ENCODE peak calls at places on chromosomes 13 and 19, in six cellular contexts. P, J, G, O, L and S are unnamed samples.

GRCh38 chr19:42130254-42130573 is 2.0 kb downstream of the POU2F2 start:
- DNase-seq in P (no peak), J (no peak), G (no peak), O (no peak), L (no peak), S (no peak)

GRCh38 chr13:100506154-100506553 is 82.4 kb downstream of the GGACT start:
- DNase-seq in P (no peak), J (no peak), G (no peak), O (no peak), L (no peak), S (no peak)

GRCh38 chr13:113672002-113672651 is 5.1 kb downstream of the GRK1 start:
- DNase-seq in P (peak; percentile 66), J (no peak), G (no peak), O (no peak), L (no peak), S (no peak)

GRCh38 chr13:64527561-64527960 is 2702.6 kb downstream of the PCDH9 start:
- DNase-seq in P (no peak), J (no peak), G (no peak), O (no peak), L (no peak), S (no peak)

GRCh38 chr19:20616071-20616470 is 45.3 kb downstream of the ZNF626 start:
- DNase-seq in P (no peak), J (no peak), G (no peak), O (no peak), L (no peak), S (no peak)

GRCh38 chr19:42203700-42204099 is 13.8 kb downstream of the DEDD2 start:
- DNase-seq in P (no peak), J (no peak), G (no peak), O (no peak), L (no peak), S (no peak)

GRCh38 chr19:19643158-19644053 is at the start of gene GMIP:
- DNase-seq in P (peak; percentile 98), J (peak; percentile 45), G (peak; percentile 77), O (peak; percentile 78), L (peak; percentile 93), S (peak; percentile 95)

GRCh38 chr13:67107973-67108372 is 122.2 kb downstream of the PCDH9 start:
- DNase-seq in P (no peak), J (no peak), G (no peak), O (no peak), L (no peak), S (no peak)

GRCh38 chr13:114067886-114068722 is 64.3 kb downstream of the RASA3 start:
- DNase-seq in P (no peak), J (no peak), G (no peak), O (no peak), L (no peak), S (no peak)

GRCh38 chr19:16070366-16070990 is 5.8 kb upstream of the TPM4 start:
- DNase-seq in P (peak; percentile 96), J (peak; percentile 81), G (no peak), O (no peak), L (no peak), S (peak; percentile 86)

GRCh38 chr19:1459479-1459878 is 9.6 kb downstream of the APC2 start:
- DNase-seq in P (no peak), J (no peak), G (no peak), O (no peak), L (no peak), S (no peak)

GRCh38 chr19:17109962-17110598 is 34.5 kb downstream of the MYO9B start:
- DNase-seq in P (peak; percentile 95), J (no peak), G (peak; percentile 42), O (no peak), L (no peak), S (peak; percentile 94)

GRCh38 chr19:32219392-32219791 is 126.0 kb upstream of the ZNF507 start:
- DNase-seq in P (no peak), J (no peak), G (no peak), O (no peak), L (peak; percentile 53), S (no peak)

GRCh38 chr19:14416743-14417214 is 2.4 kb downstream of the DDX39A start:
- DNase-seq in P (no peak), J (no peak), G (no peak), O (no peak), L (no peak), S (no peak)

GRCh38 chr13:73075546-73075945 is 16.7 kb downstream of the KLF5 start:
- DNase-seq in P (no peak), J (no peak), G (no peak), O (no peak), L (no peak), S (no peak)

GRCh38 chr19:18389736-18390074 is 3.7 kb downstream of the GDF15 start:
- DNase-seq in P (no peak), J (no peak), G (no peak), O (no peak), L (no peak), S (no peak)

GRCh38 chr19:18391509-18392075 is 5.6 kb downstream of the GDF15 start:
- DNase-seq in P (no peak), J (no peak), G (no peak), O (no peak), L (no peak), S (no peak)

GRCh38 chr19:18388328-18389094 is 2.6 kb downstream of the GDF15 start:
- DNase-seq in P (peak; percentile 98), J (peak; percentile 73), G (peak; percentile 87), O (peak; percentile 84), L (no peak), S (peak; percentile 63)

GRCh38 chr19:18389095-18389735 is 3.3 kb downstream of the GDF15 start:
- DNase-seq in P (no peak), J (no peak), G (no peak), O (no peak), L (no peak), S (no peak)

DNA sequence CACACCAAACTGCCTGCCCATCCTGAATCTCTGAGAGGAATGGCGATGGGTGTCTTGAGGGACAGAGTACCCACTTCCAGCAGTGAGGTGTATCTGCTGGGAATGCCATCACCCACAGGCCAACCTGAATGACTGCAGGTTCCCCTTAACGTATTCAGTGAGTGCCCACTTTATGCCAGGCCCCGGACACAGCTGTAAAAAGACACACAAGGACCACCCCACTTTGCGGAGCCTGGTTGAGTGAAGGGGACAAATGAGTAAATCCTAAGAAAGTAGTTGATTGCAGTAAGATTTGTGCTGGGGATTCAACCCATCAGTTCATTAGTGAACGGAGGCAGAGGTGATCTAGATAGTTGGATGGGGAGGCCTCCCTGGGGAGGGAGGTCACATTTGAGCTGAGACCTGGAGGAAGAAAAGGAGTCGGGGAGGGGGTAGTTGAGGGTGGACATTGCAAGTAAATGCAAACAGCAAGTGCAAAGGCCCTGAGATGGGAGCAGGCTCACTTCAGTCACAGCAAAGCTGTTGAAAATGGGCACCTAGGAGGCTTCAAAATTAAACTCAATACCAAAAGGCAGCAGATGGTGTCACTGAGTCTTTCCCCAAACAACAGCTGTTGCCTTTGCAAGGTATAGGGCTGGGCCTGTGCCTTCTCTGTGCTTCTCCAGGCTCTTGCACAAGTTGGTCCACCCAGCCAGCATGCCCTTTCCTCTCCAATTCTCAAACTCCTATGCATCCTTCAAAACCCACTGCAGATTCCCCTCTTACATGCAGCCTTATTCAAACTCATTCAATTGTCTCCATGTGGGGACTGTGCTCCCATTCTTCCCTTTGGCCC is 4.3 kb downstream of the GDF15 start:
- DNase-seq in P (no peak), J (no peak), G (no peak), O (no peak), L (no peak), S (no peak)
- TF ChIP-seq POLR2A in P (no peak), J (peak; percentile 84), G (no peak), O (no peak), L (no peak), S (no peak)

GRCh38 chr13:40589285-40590109 is 76.9 kb downstream of the FOXO1 start:
- DNase-seq in P (no peak), J (peak; percentile 94), G (peak; percentile 32), O (no peak), L (peak; percentile 75), S (peak; percentile 45)
- TF ChIP-seq POLR2A in P (no peak), J (peak; percentile 57), G (no peak), O (no peak), L (no peak), S (no peak)

DNA sequence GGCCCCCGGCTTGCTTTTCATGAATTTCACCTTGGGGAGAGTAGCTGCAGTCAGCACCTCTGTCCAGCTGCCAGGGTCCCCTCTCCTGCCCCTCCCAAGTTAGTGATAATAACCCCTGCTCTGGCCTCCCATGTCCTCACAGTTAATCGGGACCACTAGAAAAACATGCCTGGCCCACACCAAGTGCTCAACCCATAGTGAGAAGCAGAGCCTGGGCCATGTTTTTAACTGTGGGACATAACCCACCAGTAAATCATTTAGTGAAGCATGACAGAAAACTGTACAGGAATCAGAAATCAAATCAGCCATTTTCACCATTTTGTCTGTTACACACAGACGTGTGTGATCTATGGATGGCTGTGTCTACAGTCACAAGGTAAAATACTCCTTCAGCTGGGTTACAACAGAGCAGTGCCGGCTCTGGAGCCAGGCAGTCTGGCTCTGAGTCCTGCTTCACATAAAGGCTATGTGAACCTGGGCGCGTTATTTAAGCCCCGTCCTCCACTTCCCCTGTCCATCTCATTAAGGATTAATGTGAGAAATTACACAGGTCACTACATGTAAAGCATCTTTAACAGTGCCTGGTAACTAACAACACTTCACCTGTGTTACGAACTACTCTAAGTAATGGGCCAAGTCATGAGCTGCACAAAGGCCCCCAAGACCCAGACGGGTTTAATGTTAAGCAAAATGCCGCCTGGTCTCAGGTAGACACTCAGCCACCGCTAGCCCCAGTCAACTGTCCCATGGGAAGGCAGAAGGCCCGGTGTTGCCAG is 7.6 kb upstream of the ECH1 start:
- DNase-seq in P (no peak), J (no peak), G (no peak), O (no peak), L (no peak), S (no peak)
- TF ChIP-seq POLR2A in P (no peak), J (no peak), G (no peak), O (no peak), L (no peak), S (no peak)

GRCh38 chr19:35116085-35116801 is 620 bp downstream of the FXYD3 start:
- DNase-seq in P (no peak), J (no peak), G (no peak), O (no peak), L (no peak), S (peak; percentile 77)

GRCh38 chr19:35114656-35115537 is 726 bp upstream of the FXYD3 start:
- DNase-seq in P (peak; percentile 83), J (peak; percentile 60), G (peak; percentile 86), O (peak; percentile 77), L (no peak), S (peak; percentile 82)

GRCh38 chr19:35110974-35111373 is 4.6 kb upstream of the FXYD3 start:
- DNase-seq in P (no peak), J (no peak), G (no peak), O (no peak), L (no peak), S (no peak)

GRCh38 chr19:35115538-35115951 is at the start of gene FXYD3:
- DNase-seq in P (no peak), J (no peak), G (no peak), O (no peak), L (no peak), S (no peak)

DNA sequence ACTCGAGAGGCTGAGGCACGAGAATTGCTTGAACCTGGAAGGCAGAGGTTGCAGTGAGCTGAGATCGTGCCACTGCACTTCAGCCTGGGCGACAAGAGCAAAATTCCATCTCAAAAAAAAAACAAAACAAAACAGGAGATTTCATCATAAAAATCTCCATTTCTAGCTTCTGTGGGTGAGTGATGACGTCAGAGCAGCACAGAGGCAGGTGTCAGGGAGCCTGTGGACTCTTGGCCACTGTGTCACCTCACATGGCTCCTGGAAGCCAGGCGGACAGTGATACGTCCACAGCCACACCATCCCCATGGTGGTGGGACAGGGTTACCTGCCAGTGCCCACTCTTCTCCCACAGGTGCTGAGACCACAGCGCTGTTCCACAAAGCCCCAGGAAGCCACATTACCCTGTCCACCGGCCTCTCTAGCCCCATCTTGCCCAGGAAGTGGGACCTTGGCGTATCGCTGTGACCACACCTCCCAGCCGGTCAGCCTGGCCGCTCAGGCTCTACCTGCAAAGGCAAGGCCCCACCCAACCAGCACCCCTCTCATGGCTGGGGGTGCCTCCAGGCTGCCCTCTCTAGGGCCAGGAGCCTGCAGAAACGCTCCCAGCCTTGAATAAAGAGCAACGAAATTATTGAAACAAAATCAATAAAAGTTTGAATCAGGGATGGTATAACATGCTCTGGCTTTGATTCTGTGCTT is 2.5 kb upstream of the FXYD3 start:
- DNase-seq in P (no peak), J (no peak), G (no peak), O (no peak), L (no peak), S (no peak)
- TF ChIP-seq POLR2A in P (no peak), J (no peak), G (no peak), O (no peak), L (no peak), S (no peak)